ENCODE peak calls at places on chromosomes 12 and 14, in seven cellular contexts. One of them, this sample, is unnamed.

GRCh38 chr12:104460973-104461693 is 4.4 kb downstream of the CHST11 start:
- DNase-seq in activated T-helper 1 cell treated with anti-CD3 and anti-CD28 coated beads, Interleukin-12 subunit alpha, Interleukin-12 subunit beta, Interleukin-2, Interleukin-4 antibody, amounts not matched to agents 30 ng/mL and 10 ng/mL and 1 ng/mL, durations not matched to agents 14 hours and 24 hours and 36 hours: no peak
- DNase-seq in GM20000: no peak
- DNase-seq in SK-N-DZ: no peak
- DNase-seq in anterior cingulate cortex: no peak
- DNase-seq in neural progenitor cell: no peak
- DNase-seq in activated T-cell treated with anti-CD3 and anti-CD28 coated beads for 24 hours: no peak
- DNase-seq in this sample: no peak

GRCh38 chr12:54546511-54546910 is 2.9 kb upstream of the PDE1B start:
- DNase-seq in activated T-helper 1 cell treated with anti-CD3 and anti-CD28 coated beads, Interleukin-12 subunit alpha, Interleukin-12 subunit beta, Interleukin-2, Interleukin-4 antibody, amounts not matched to agents 30 ng/mL and 10 ng/mL and 1 ng/mL, durations not matched to agents 14 hours and 24 hours and 36 hours: no peak
- DNase-seq in GM20000: no peak
- DNase-seq in SK-N-DZ: no peak
- DNase-seq in anterior cingulate cortex: no peak
- DNase-seq in neural progenitor cell: no peak
- DNase-seq in activated T-cell treated with anti-CD3 and anti-CD28 coated beads for 24 hours: no peak
- DNase-seq in this sample: no peak

GRCh38 chr12:1464925-1465324 is 129.5 kb downstream of the FBXL14 start:
- DNase-seq in activated T-helper 1 cell treated with anti-CD3 and anti-CD28 coated beads, Interleukin-12 subunit alpha, Interleukin-12 subunit beta, Interleukin-2, Interleukin-4 antibody, amounts not matched to agents 30 ng/mL and 10 ng/mL and 1 ng/mL, durations not matched to agents 14 hours and 24 hours and 36 hours: no peak
- DNase-seq in GM20000: no peak
- DNase-seq in SK-N-DZ: no peak
- DNase-seq in anterior cingulate cortex: no peak
- DNase-seq in neural progenitor cell: no peak
- DNase-seq in activated T-cell treated with anti-CD3 and anti-CD28 coated beads for 24 hours: no peak
- DNase-seq in this sample: no peak

GRCh38 chr12:4243098-4243795 is 30.3 kb upstream of the CCND2 start:
- DNase-seq in activated T-helper 1 cell treated with anti-CD3 and anti-CD28 coated beads, Interleukin-12 subunit alpha, Interleukin-12 subunit beta, Interleukin-2, Interleukin-4 antibody, amounts not matched to agents 30 ng/mL and 10 ng/mL and 1 ng/mL, durations not matched to agents 14 hours and 24 hours and 36 hours: no peak
- DNase-seq in GM20000: no peak
- DNase-seq in SK-N-DZ: no peak
- DNase-seq in anterior cingulate cortex: no peak
- DNase-seq in neural progenitor cell: no peak
- DNase-seq in activated T-cell treated with anti-CD3 and anti-CD28 coated beads for 24 hours: no peak
- DNase-seq in this sample: no peak

GRCh38 chr14:56579345-56580316 is at the start of gene TMEM260:
- DNase-seq in activated T-helper 1 cell treated with anti-CD3 and anti-CD28 coated beads, Interleukin-12 subunit alpha, Interleukin-12 subunit beta, Interleukin-2, Interleukin-4 antibody, amounts not matched to agents 30 ng/mL and 10 ng/mL and 1 ng/mL, durations not matched to agents 14 hours and 24 hours and 36 hours: peak
- DNase-seq in GM20000: peak
- DNase-seq in SK-N-DZ: peak
- DNase-seq in anterior cingulate cortex: peak
- DNase-seq in neural progenitor cell: peak
- DNase-seq in activated T-cell treated with anti-CD3 and anti-CD28 coated beads for 24 hours: peak
- DNase-seq in this sample: peak

GRCh38 chr12:55636116-55636655 is 506 bp upstream of the OR10P1 start:
- DNase-seq in activated T-helper 1 cell treated with anti-CD3 and anti-CD28 coated beads, Interleukin-12 subunit alpha, Interleukin-12 subunit beta, Interleukin-2, Interleukin-4 antibody, amounts not matched to agents 30 ng/mL and 10 ng/mL and 1 ng/mL, durations not matched to agents 14 hours and 24 hours and 36 hours: no peak
- DNase-seq in GM20000: no peak
- DNase-seq in SK-N-DZ: no peak
- DNase-seq in anterior cingulate cortex: no peak
- DNase-seq in neural progenitor cell: no peak
- DNase-seq in activated T-cell treated with anti-CD3 and anti-CD28 coated beads for 24 hours: no peak
- DNase-seq in this sample: no peak

GRCh38 chr12:47896633-47897032 is 8.2 kb downstream of the VDR start:
- DNase-seq in activated T-helper 1 cell treated with anti-CD3 and anti-CD28 coated beads, Interleukin-12 subunit alpha, Interleukin-12 subunit beta, Interleukin-2, Interleukin-4 antibody, amounts not matched to agents 30 ng/mL and 10 ng/mL and 1 ng/mL, durations not matched to agents 14 hours and 24 hours and 36 hours: no peak
- DNase-seq in GM20000: no peak
- DNase-seq in SK-N-DZ: no peak
- DNase-seq in anterior cingulate cortex: no peak
- DNase-seq in neural progenitor cell: no peak
- DNase-seq in activated T-cell treated with anti-CD3 and anti-CD28 coated beads for 24 hours: no peak
- DNase-seq in this sample: no peak

GRCh38 chr12:39122562-39123204 is 217.3 kb upstream of the CPNE8 start:
- DNase-seq in activated T-helper 1 cell treated with anti-CD3 and anti-CD28 coated beads, Interleukin-12 subunit alpha, Interleukin-12 subunit beta, Interleukin-2, Interleukin-4 antibody, amounts not matched to agents 30 ng/mL and 10 ng/mL and 1 ng/mL, durations not matched to agents 14 hours and 24 hours and 36 hours: no peak
- DNase-seq in GM20000: no peak
- DNase-seq in SK-N-DZ: no peak
- DNase-seq in anterior cingulate cortex: no peak
- DNase-seq in neural progenitor cell: peak
- DNase-seq in activated T-cell treated with anti-CD3 and anti-CD28 coated beads for 24 hours: no peak
- DNase-seq in this sample: no peak

GRCh38 chr14:70886421-70887206 is 20.6 kb upstream of the PCNX1 start:
- DNase-seq in activated T-helper 1 cell treated with anti-CD3 and anti-CD28 coated beads, Interleukin-12 subunit alpha, Interleukin-12 subunit beta, Interleukin-2, Interleukin-4 antibody, amounts not matched to agents 30 ng/mL and 10 ng/mL and 1 ng/mL, durations not matched to agents 14 hours and 24 hours and 36 hours: peak
- DNase-seq in GM20000: no peak
- DNase-seq in SK-N-DZ: peak
- DNase-seq in anterior cingulate cortex: no peak
- DNase-seq in neural progenitor cell: no peak
- DNase-seq in activated T-cell treated with anti-CD3 and anti-CD28 coated beads for 24 hours: no peak
- DNase-seq in this sample: no peak

GRCh38 chr12:95740751-95741150 is 49.8 kb downstream of the NTN4 start:
- DNase-seq in activated T-helper 1 cell treated with anti-CD3 and anti-CD28 coated beads, Interleukin-12 subunit alpha, Interleukin-12 subunit beta, Interleukin-2, Interleukin-4 antibody, amounts not matched to agents 30 ng/mL and 10 ng/mL and 1 ng/mL, durations not matched to agents 14 hours and 24 hours and 36 hours: no peak
- DNase-seq in GM20000: no peak
- DNase-seq in SK-N-DZ: no peak
- DNase-seq in anterior cingulate cortex: no peak
- DNase-seq in neural progenitor cell: no peak
- DNase-seq in activated T-cell treated with anti-CD3 and anti-CD28 coated beads for 24 hours: no peak
- DNase-seq in this sample: no peak

GRCh38 chr12:114931025-114931424 is 247.1 kb upstream of the TBX3 start:
- DNase-seq in activated T-helper 1 cell treated with anti-CD3 and anti-CD28 coated beads, Interleukin-12 subunit alpha, Interleukin-12 subunit beta, Interleukin-2, Interleukin-4 antibody, amounts not matched to agents 30 ng/mL and 10 ng/mL and 1 ng/mL, durations not matched to agents 14 hours and 24 hours and 36 hours: no peak
- DNase-seq in GM20000: no peak
- DNase-seq in SK-N-DZ: no peak
- DNase-seq in anterior cingulate cortex: no peak
- DNase-seq in neural progenitor cell: no peak
- DNase-seq in activated T-cell treated with anti-CD3 and anti-CD28 coated beads for 24 hours: no peak
- DNase-seq in this sample: no peak

This sample was measured in tibial nerve.